ENCODE peak calls at places on chromosomes 5 and 9, in five cellular contexts. O is sigmoid colon, A is HFF-Myc, X is WERI-Rb-1, B is left ventricle myocardium inferior. M is an unnamed sample.

GRCh38 chr9:87500491-87500890 is 2.8 kb downstream of the DAPK1 start:
- DNase-seq in O (no peak), X (no peak), B (no peak), A (no peak), M (no peak)

GRCh38 chr9:70137577-70137976 is 93.9 kb downstream of the MAMDC2 start:
- DNase-seq in X (no peak), A (no peak), B (no peak), O (no peak), M (no peak)

GRCh38 chr5:75523275-75523674 is 11.6 kb downstream of the POLK start:
- DNase-seq in A (no peak), O (no peak), X (no peak), B (no peak), M (no peak)

GRCh38 chr5:61289241-61289640 is 42.8 kb upstream of the ZSWIM6 start:
- DNase-seq in A (no peak), X (no peak), B (no peak), O (no peak), M (no peak)

GRCh38 chr9:88017086-88017485 is 42.8 kb upstream of the CDK20 start:
- DNase-seq in O (no peak), X (no peak), A (no peak), B (no peak), M (no peak)

GRCh38 chr5:116492776-116493175 is 81.8 kb downstream of the SEMA6A start:
- DNase-seq in A (no peak), B (no peak), O (no peak), X (no peak), M (no peak)

GRCh38 chr5:118722165-118723020 is 266.0 kb downstream of the DTWD2 start:
- DNase-seq in A (no peak), O (no peak), B (no peak), X (no peak), M (no peak)

GRCh38 chr9:127406799-127407504 is 10.0 kb downstream of the SLC2A8 start:
- DNase-seq in A (no peak), B (no peak), X (no peak), O (no peak), M (no peak)

GRCh38 chr5:62281411-62281810 is 24.6 kb upstream of the KIF2A start:
- DNase-seq in X (no peak), A (no peak), B (no peak), O (no peak), M (no peak)

GRCh38 chr9:134434896-134435506 is 108.7 kb downstream of the RXRA start:
- DNase-seq in B (peak), A (peak), O (peak), X (no peak), M (peak)

GRCh38 chr5:62653001-62653863 is 74.6 kb downstream of the LRRC70 start:
- DNase-seq in X (no peak), B (no peak), A (no peak), O (no peak), M (no peak)

GRCh38 chr5:67192719-67193464 is 3.7 kb downstream of the CD180 start:
- DNase-seq in O (no peak), X (no peak), B (no peak), A (no peak), M (no peak)

GRCh38 chr5:68534131-68534940 is 318.8 kb downstream of the PIK3R1 start:
- DNase-seq in O (no peak), B (peak), X (no peak), A (no peak), M (no peak)

DNA sequence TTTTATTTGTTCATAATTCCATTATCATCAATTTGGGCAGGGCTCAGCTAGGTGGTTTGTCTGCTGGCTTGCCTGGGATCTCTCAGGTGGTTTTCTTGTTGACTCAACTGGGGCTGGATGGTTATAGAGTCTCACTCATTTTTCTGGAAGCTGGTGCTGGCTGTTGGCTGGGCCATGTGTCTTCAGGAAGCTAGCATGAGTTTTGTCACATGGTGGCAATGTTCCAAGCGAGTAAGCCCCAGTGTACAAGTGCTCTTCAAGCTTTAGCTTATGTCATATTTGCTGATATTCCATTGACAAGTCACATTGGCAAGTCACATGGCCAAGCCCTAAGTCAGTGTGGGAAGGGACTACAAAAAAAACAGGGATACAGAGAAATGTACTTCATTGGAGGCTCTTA is 2.3 kb upstream of the RASEF start:
- DNase-seq in A (no peak), O (no peak), X (no peak), B (no peak), M (no peak)
- H3K4me3 ChIP-seq in A (no peak), O (no peak), X (no peak), B (no peak), M (no peak)

GRCh38 chr5:139287890-139288635 is 5.5 kb upstream of the MATR3 start:
- DNase-seq in O (no peak), A (no peak), B (no peak), X (no peak), M (no peak)
- TF ChIP-seq CTCF in O (no peak), A (no peak), B (peak), X (peak), M (no peak)

GRCh38 chr9:1200847-1201251 is 150.7 kb downstream of the DMRT2 start:
- DNase-seq in B (peak), A (no peak), X (no peak), O (no peak), M (no peak)

GRCh38 chr9:1198085-1198484 is 147.9 kb downstream of the DMRT2 start:
- DNase-seq in O (no peak), A (no peak), X (no peak), B (no peak), M (no peak)

GRCh38 chr9:1207681-1208080 is 157.5 kb downstream of the DMRT2 start:
- DNase-seq in B (no peak), X (no peak), A (peak), O (no peak), M (peak)

GRCh38 chr9:1201262-1201661 is 151.1 kb downstream of the DMRT2 start:
- DNase-seq in O (no peak), B (no peak), X (no peak), A (no peak), M (no peak)

DNA sequence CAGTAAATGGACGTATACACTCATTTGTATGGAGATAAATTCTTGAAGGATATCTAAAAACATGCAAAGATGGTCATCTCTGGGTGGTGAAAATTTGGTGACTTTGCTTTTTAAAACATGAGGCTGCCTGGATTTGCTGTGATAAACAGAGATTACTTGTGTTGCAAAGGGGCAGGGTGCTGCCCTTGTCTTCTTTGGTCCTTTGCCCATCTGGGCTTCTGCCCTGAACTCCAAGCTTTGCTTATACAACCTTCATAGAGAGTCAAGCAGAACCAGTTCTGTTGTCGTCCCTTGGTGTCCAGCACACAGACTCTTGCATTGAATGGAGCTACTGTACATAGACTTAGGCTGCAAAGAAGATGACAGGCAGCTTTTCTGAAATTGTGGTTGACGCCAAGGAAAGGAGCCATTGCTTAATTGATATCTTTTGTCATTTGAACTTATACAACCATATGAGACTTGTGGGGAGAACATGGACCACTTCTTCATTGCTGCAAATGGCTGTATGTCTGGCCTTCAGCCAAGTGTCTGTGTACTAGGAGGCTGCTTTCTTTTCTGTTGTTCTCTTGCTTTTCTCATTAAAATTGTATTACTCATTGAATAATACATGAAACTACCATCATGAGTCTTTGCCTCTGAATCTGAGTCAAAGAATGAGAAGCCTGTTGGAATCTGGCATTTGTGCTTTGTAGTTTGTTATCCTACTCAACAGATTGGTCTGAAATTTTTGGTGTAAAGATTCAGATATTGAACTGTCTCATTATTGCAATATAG is 152.5 kb downstream of the DMRT2 start:
- DNase-seq in O (no peak), B (no peak), X (no peak), A (no peak), M (no peak)
- H3K4me3 ChIP-seq in O (no peak), B (no peak), X (no peak), A (no peak), M (no peak)

GRCh38 chr9:3912817-3913216 is 387.0 kb upstream of the RFX3 start:
- DNase-seq in O (no peak), A (no peak), X (no peak), B (no peak), M (peak)
- TF ChIP-seq CTCF in O (no peak), A (no peak), X (no peak), B (no peak), M (no peak)

M was measured in AG04449.